ENCODE peak calls at places on chromosomes 5 and 9, in seven cellular contexts. D is coronary artery, F is AG09309, X is glutamatergic neuron, R is A549, N is upper lobe of right lung, Y is astrocyte of the cerebellum. T is an unnamed sample.

GRCh38 chr9:74125916-74126315 is 371.2 kb upstream of the RORB start:
- DNase-seq in D (no peak), F (no peak), X (no peak), R (no peak), N (no peak), Y (no peak), T (no peak)

GRCh38 chr5:38431242-38431853 is 125.1 kb downstream of the LIFR start:
- DNase-seq in D (no peak), F (no peak), X (no peak), R (no peak), N (no peak), Y (no peak), T (no peak)

GRCh38 chr9:114898741-114899140 is 31.6 kb downstream of the TNFSF8 start:
- DNase-seq in D (no peak), F (no peak), X (no peak), R (no peak), N (no peak), Y (no peak), T (peak; percentile 87)

GRCh38 chr9:106420511-106420944 is 442.4 kb upstream of the ZNF462 start:
- DNase-seq in D (no peak), F (no peak), X (no peak), R (no peak), N (no peak), Y (peak; percentile 38), T (peak; percentile 43)

GRCh38 chr9:7790022-7790818 is 9.4 kb downstream of the DMAC1 start:
- DNase-seq in D (no peak), F (no peak), X (no peak), R (no peak), N (no peak), Y (no peak), T (no peak)

GRCh38 chr9:70485273-70485858 is 70.9 kb upstream of the KLF9 start:
- DNase-seq in D (no peak), F (no peak), X (no peak), R (no peak), N (no peak), Y (no peak), T (no peak)

GRCh38 chr5:132747064-132747692 is at the start of gene CCNI2:
- DNase-seq in D (no peak), F (no peak), X (peak; percentile 53), R (peak; percentile 12), N (peak; percentile 75), Y (no peak), T (peak; percentile 68)

GRCh38 chr5:171481791-171482536 is 62.5 kb downstream of the FGF18 start:
- DNase-seq in D (no peak), F (no peak), X (no peak), R (no peak), N (peak; percentile 32), Y (no peak), T (no peak)

GRCh38 chr9:2216591-2216990 is 201.4 kb downstream of the SMARCA2 start:
- DNase-seq in D (no peak), F (no peak), X (no peak), R (no peak), N (no peak), Y (peak; percentile 48), T (no peak)

GRCh38 chr9:129696803-129697110 is 31.3 kb downstream of the PRRX2 start:
- DNase-seq in D (no peak), F (no peak), X (no peak), R (no peak), N (no peak), Y (no peak), T (no peak)

GRCh38 chr9:14133394-14133793 is 180.5 kb downstream of the NFIB start:
- DNase-seq in D (no peak), F (no peak), X (no peak), R (no peak), N (no peak), Y (peak; percentile 23), T (no peak)

GRCh38 chr9:75039804-75040203 is 11.7 kb upstream of the CARNMT1 start:
- DNase-seq in D (no peak), F (no peak), X (no peak), R (no peak), N (no peak), Y (no peak), T (peak; percentile 55)

GRCh38 chr5:73826761-73827450 is 200.9 kb downstream of the ARHGEF28 start:
- DNase-seq in D (no peak), F (peak; percentile 63), X (no peak), R (peak; percentile 71), N (no peak), Y (peak; percentile 49), T (no peak)

GRCh38 chr5:157253547-157253946 is 12.4 kb upstream of the CYFIP2 start:
- DNase-seq in D (no peak), F (peak; percentile 21), X (peak; percentile 70), R (peak; percentile 45), N (no peak), Y (peak; percentile 15), T (no peak)

GRCh38 chr9:8826281-8826680 is 1026.7 kb upstream of the DMAC1 start:
- DNase-seq in D (no peak), F (no peak), X (no peak), R (no peak), N (no peak), Y (no peak), T (no peak)

GRCh38 chr9:134505032-134505431 is 136.6 kb upstream of the COL5A1 start:
- DNase-seq in D (no peak), F (no peak), X (no peak), R (no peak), N (peak; percentile 29), Y (no peak), T (no peak)

GRCh38 chr5:174314261-174314660 is 268.8 kb downstream of the NSG2 start:
- DNase-seq in D (peak; percentile 33), F (no peak), X (no peak), R (no peak), N (peak; percentile 37), Y (no peak), T (no peak)

GRCh38 chr5:62597314-62597713 is 18.7 kb downstream of the LRRC70 start:
- DNase-seq in D (no peak), F (no peak), X (no peak), R (no peak), N (no peak), Y (no peak), T (no peak)

GRCh38 chr5:181127456-181127855 is 3.5 kb downstream of the OR2V1 start:
- DNase-seq in D (peak; percentile 68), F (no peak), X (no peak), R (no peak), N (no peak), Y (no peak), T (no peak)

GRCh38 chr9:5095795-5096194 is 89.6 kb downstream of the INSL6 start:
- DNase-seq in D (no peak), F (no peak), X (no peak), R (no peak), N (no peak), Y (no peak), T (no peak)

GRCh38 chr5:35066260-35066795 is 18.6 kb upstream of the AGXT2 start:
- DNase-seq in D (no peak), F (no peak), X (no peak), R (no peak), N (no peak), Y (no peak), T (no peak)

GRCh38 chr9:96040591-96041461 is 165.3 kb downstream of the ERCC6L2 start:
- DNase-seq in D (no peak), F (no peak), X (no peak), R (peak; percentile 76), N (no peak), Y (no peak), T (no peak)

GRCh38 chr5:157475432-157475831 is 15.4 kb downstream of the NIPAL4 start:
- DNase-seq in D (no peak), F (no peak), X (no peak), R (no peak), N (no peak), Y (no peak), T (no peak)

GRCh38 chr5:120297621-120298020 is 166.5 kb upstream of the PRR16 start:
- DNase-seq in D (no peak), F (peak; percentile 8), X (no peak), R (no peak), N (no peak), Y (no peak), T (no peak)

GRCh38 chr5:97499605-97500004 is 316.6 kb upstream of the RIOK2 start:
- DNase-seq in D (no peak), F (no peak), X (no peak), R (no peak), N (no peak), Y (no peak), T (no peak)

GRCh38 chr5:134136221-134136631 is 21.7 kb downstream of the TCF7 start:
- DNase-seq in D (peak; percentile 45), F (no peak), X (peak; percentile 1), R (no peak), N (peak; percentile 29), Y (no peak), T (no peak)

GRCh38 chr9:137367506-137368430 is 55.2 kb downstream of the EXD3 start:
- DNase-seq in D (peak; percentile 66), F (no peak), X (no peak), R (no peak), N (no peak), Y (no peak), T (no peak)

GRCh38 chr9:124221685-124222084 is 36.1 kb upstream of the NEK6 start:
- DNase-seq in D (no peak), F (no peak), X (no peak), R (no peak), N (no peak), Y (no peak), T (no peak)

GRCh38 chr9:98365227-98365669 is 109.8 kb upstream of the TBC1D2 start:
- DNase-seq in D (no peak), F (no peak), X (no peak), R (peak; percentile 61), N (no peak), Y (no peak), T (peak; percentile 61)

DNA sequence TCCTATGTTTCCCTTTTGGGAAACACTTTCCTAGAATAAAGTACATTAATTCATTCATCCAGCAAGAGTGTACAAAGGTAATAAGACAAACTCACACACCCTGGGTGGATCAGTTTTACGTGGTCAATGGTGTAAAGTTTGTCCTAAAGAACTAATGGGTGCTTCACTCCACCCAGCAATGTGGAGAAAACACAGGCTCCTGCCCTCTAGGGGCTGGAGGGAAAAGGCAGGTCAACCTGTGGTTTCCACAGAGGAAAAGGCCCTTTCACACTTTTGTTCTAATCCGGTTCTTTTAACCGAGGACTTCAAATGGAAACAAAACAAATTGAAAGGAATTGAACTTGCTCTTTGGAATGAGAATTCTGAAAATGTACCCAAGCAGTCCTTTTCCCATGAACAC is 80.9 kb upstream of the SPOCK1 start:
- DNase-seq in D (no peak), F (no peak), X (no peak), R (no peak), N (no peak), Y (no peak), T (no peak)
- TF ChIP-seq CTCF in D (no peak), F (peak; percentile 36), X (no peak), R (no peak), N (no peak), Y (peak; percentile 26), T (no peak)

GRCh38 chr5:123371575-123372179 is 51.5 kb downstream of the CEP120 start:
- DNase-seq in D (no peak), F (no peak), X (peak; percentile 83), R (peak; percentile 33), N (peak; percentile 75), Y (no peak), T (peak; percentile 32)
- TF ChIP-seq CTCF in D (peak; percentile 34), F (peak; percentile 60), X (peak; percentile 76), R (peak; percentile 44), N (peak; percentile 61), Y (peak; percentile 61), T (peak; percentile 63)

GRCh38 chr5:60649288-60649917 is 50.6 kb downstream of the DEPDC1B start:
- DNase-seq in D (no peak), F (peak; percentile 10), X (no peak), R (peak; percentile 58), N (no peak), Y (no peak), T (no peak)
- TF ChIP-seq CTCF in D (no peak), F (peak; percentile 64), X (peak; percentile 76), R (peak; percentile 87), N (peak; percentile 48), Y (peak; percentile 72), T (peak; percentile 73)

GRCh38 chr5:176410486-176411180 is 5.7 kb downstream of the CLTB start:
- DNase-seq in D (no peak), F (no peak), X (no peak), R (no peak), N (peak; percentile 21), Y (no peak), T (no peak)
- TF ChIP-seq CTCF in D (no peak), F (no peak), X (no peak), R (no peak), N (no peak), Y (no peak), T (no peak)